ENCODE peak calls at places on chromosomes 13 and 19, in seven cellular contexts. Q, X, W, H, E, Z and T are unnamed samples.

GRCh38 chr13:76641056-76641455 is 245.1 kb downstream of the KCTD12 start:
- DNase-seq in Q (no peak), X (no peak), W (peak; percentile 80), H (no peak), E (no peak), Z (no peak), T (no peak)

GRCh38 chr19:9936151-9937000 is at the start of gene OLFM2:
- DNase-seq in Q (peak; percentile 42), X (no peak), W (peak; percentile 64), H (no peak), E (peak; percentile 86), Z (no peak), T (peak; percentile 20)

GRCh38 chr19:55050749-55051532 is 12.0 kb downstream of the RDH13 start:
- DNase-seq in Q (no peak), X (no peak), W (no peak), H (no peak), E (no peak), Z (no peak), T (no peak)

GRCh38 chr19:35264281-35265125 is 4.3 kb upstream of the USF2 start:
- DNase-seq in Q (peak; percentile 15), X (no peak), W (no peak), H (no peak), E (no peak), Z (no peak), T (peak; percentile 20)

GRCh38 chr13:90415902-90416301 is 931.6 kb upstream of the MIR17HG start:
- DNase-seq in Q (no peak), X (no peak), W (no peak), H (no peak), E (no peak), Z (no peak), T (no peak)

GRCh38 chr13:106899444-106899843 is 331.5 kb upstream of the ARGLU1 start:
- DNase-seq in Q (no peak), X (no peak), W (no peak), H (no peak), E (no peak), Z (no peak), T (no peak)

GRCh38 chr13:72891423-72891822 is 109.5 kb downstream of the PIBF1 start:
- DNase-seq in Q (no peak), X (no peak), W (no peak), H (no peak), E (no peak), Z (no peak), T (no peak)

GRCh38 chr19:31257025-31257424 is 92.2 kb downstream of the TSHZ3 start:
- DNase-seq in Q (no peak), X (no peak), W (no peak), H (no peak), E (no peak), Z (no peak), T (no peak)

GRCh38 chr19:1231729-1232128 is 6.1 kb downstream of the CBARP start:
- DNase-seq in Q (no peak), X (no peak), W (no peak), H (no peak), E (no peak), Z (no peak), T (no peak)

GRCh38 chr13:23993439-23993980 is 96.2 kb upstream of the C1QTNF9B start:
- DNase-seq in Q (no peak), X (no peak), W (no peak), H (no peak), E (no peak), Z (no peak), T (no peak)

GRCh38 chr13:110340812-110341444 is 33.8 kb downstream of the COL4A2 start:
- DNase-seq in Q (peak; percentile 95), X (peak; percentile 54), W (no peak), H (no peak), E (peak; percentile 51), Z (no peak), T (peak; percentile 80)

GRCh38 chr13:30142502-30143211 is 164.7 kb downstream of the KATNAL1 start:
- DNase-seq in Q (no peak), X (no peak), W (peak; percentile 85), H (no peak), E (peak; percentile 26), Z (peak; percentile 95), T (peak; percentile 40)

GRCh38 chr19:53553865-53554791 is 16.2 kb downstream of the ZNF331 start:
- DNase-seq in Q (peak; percentile 93), X (peak; percentile 86), W (peak; percentile 90), H (peak; percentile 88), E (no peak), Z (no peak), T (peak; percentile 76)

GRCh38 chr19:42281175-42282035 is 12.4 kb downstream of the CIC start:
- DNase-seq in Q (peak; percentile 74), X (peak; percentile 62), W (peak; percentile 69), H (no peak), E (no peak), Z (peak; percentile 37), T (peak; percentile 60)

GRCh38 chr13:75153834-75154233 is 328.1 kb downstream of the TBC1D4 start:
- DNase-seq in Q (no peak), X (no peak), W (peak; percentile 87), H (no peak), E (no peak), Z (no peak), T (no peak)

GRCh38 chr13:106498571-106498970 is 36.9 kb downstream of the EFNB2 start:
- DNase-seq in Q (no peak), X (no peak), W (no peak), H (no peak), E (no peak), Z (no peak), T (no peak)

GRCh38 chr13:45055902-45056648 is 64.2 kb upstream of the GTF2F2 start:
- DNase-seq in Q (peak; percentile 25), X (peak; percentile 28), W (no peak), H (no peak), E (no peak), Z (peak; percentile 11), T (no peak)

GRCh38 chr13:51814825-51815650 is 11.1 kb upstream of the DHRS12 start:
- DNase-seq in Q (peak; percentile 56), X (peak; percentile 79), W (peak; percentile 82), H (peak; percentile 61), E (peak; percentile 71), Z (peak; percentile 62), T (peak; percentile 77)

GRCh38 chr19:53621885-53622710 is 9.7 kb upstream of the DPRX start:
- DNase-seq in Q (no peak), X (no peak), W (peak; percentile 3), H (no peak), E (no peak), Z (no peak), T (no peak)

GRCh38 chr13:40352807-40353562 is 313.5 kb downstream of the FOXO1 start:
- DNase-seq in Q (peak; percentile 56), X (no peak), W (no peak), H (no peak), E (no peak), Z (no peak), T (no peak)

GRCh38 chr19:4676955-4677731 is 7.0 kb upstream of the MYDGF start:
- DNase-seq in Q (peak; percentile 46), X (peak; percentile 38), W (peak; percentile 20), H (no peak), E (peak; percentile 50), Z (peak; percentile 37), T (peak; percentile 44)

GRCh38 chr19:45523642-45524256 is 16.5 kb downstream of the VASP start:
- DNase-seq in Q (peak; percentile 77), X (peak; percentile 81), W (peak; percentile 92), H (peak; percentile 62), E (peak; percentile 81), Z (peak; percentile 85), T (peak; percentile 69)